ENCODE peak calls at places on chromosomes 5 and 9, in five cellular contexts. V is lower leg skin, E is ACHN, J is NCI-H524, Y is tibial artery. S is an unnamed sample.

GRCh38 chr5:172733179-172733973 is 37.6 kb downstream of the DUSP1 start:
- DNase-seq in J (no peak), V (peak; percentile 93), E (peak; percentile 84), Y (peak; percentile 92), S (no peak)

GRCh38 chr9:106869458-106869857 is 6.5 kb downstream of the ZNF462 start:
- DNase-seq in Y (no peak), J (no peak), E (no peak), V (peak; percentile 51), S (no peak)

GRCh38 chr5:75167345-75167744 is 69.3 kb downstream of the ANKRD31 start:
- DNase-seq in Y (no peak), V (no peak), E (peak; percentile 29), J (no peak), S (no peak)

GRCh38 chr5:86108825-86109224 is 508.9 kb upstream of the COX7C start:
- DNase-seq in V (no peak), E (no peak), J (no peak), Y (no peak), S (no peak)

GRCh38 chr9:114464652-114465051 is 40.6 kb downstream of the WHRN start:
- DNase-seq in V (no peak), E (no peak), Y (no peak), J (no peak), S (no peak)

GRCh38 chr9:134053401-134053871 is 14.4 kb downstream of the BRD3 start:
- DNase-seq in Y (no peak), E (no peak), V (no peak), J (no peak), S (no peak)

GRCh38 chr5:33332804-33333203 is 108.0 kb upstream of the TARS1 start:
- DNase-seq in Y (no peak), E (no peak), V (no peak), J (no peak), S (no peak)

GRCh38 chr5:178381921-178382688 is 149.5 kb upstream of the PHYKPL start:
- DNase-seq in J (no peak), Y (no peak), E (no peak), V (no peak), S (no peak)

GRCh38 chr9:6428940-6429889 is 16.2 kb downstream of the UHRF2 start:
- DNase-seq in J (no peak), V (no peak), Y (no peak), E (no peak), S (no peak)

GRCh38 chr5:80238778-80239679 is 16.8 kb downstream of the SERINC5 start:
- DNase-seq in Y (peak; percentile 68), E (no peak), J (peak; percentile 6), V (peak; percentile 51), S (no peak)

GRCh38 chr9:79817469-79818004 is 245.8 kb downstream of the TLE4 start:
- DNase-seq in J (no peak), V (peak; percentile 20), Y (no peak), E (no peak), S (no peak)

GRCh38 chr9:95506692-95507455 is 9.9 kb downstream of the PTCH1 start:
- DNase-seq in Y (peak; percentile 79), J (peak; percentile 67), V (no peak), E (peak; percentile 67), S (no peak)

GRCh38 chr5:143505354-143505753 is 101.9 kb upstream of the NR3C1 start:
- DNase-seq in E (no peak), V (no peak), J (no peak), Y (no peak), S (no peak)

GRCh38 chr9:105332471-105332870 is 88.0 kb downstream of the SLC44A1 start:
- DNase-seq in E (no peak), Y (no peak), V (no peak), J (no peak), S (no peak)

GRCh38 chr9:82255533-82255932 is 267.0 kb downstream of the SPATA31D1 start:
- DNase-seq in J (no peak), V (no peak), Y (no peak), E (no peak), S (no peak)

GRCh38 chr5:147446528-147446927 is 63.3 kb downstream of the DPYSL3 start:
- DNase-seq in J (no peak), V (peak; percentile 48), E (no peak), Y (no peak), S (no peak)

GRCh38 chr9:4207881-4208615 is 91.8 kb downstream of the GLIS3 start:
- DNase-seq in J (no peak), E (no peak), Y (peak; percentile 70), V (no peak), S (no peak)

GRCh38 chr9:133585481-133586367 is 23.5 kb downstream of the FAM163B start:
- DNase-seq in V (no peak), E (no peak), J (no peak), Y (no peak), S (no peak)

GRCh38 chr5:66118294-66118693 is 25.8 kb upstream of the SREK1 start:
- DNase-seq in V (no peak), Y (no peak), J (no peak), E (no peak), S (no peak)

GRCh38 chr9:103991698-103992097 is 102.4 kb upstream of the SMC2 start:
- DNase-seq in Y (no peak), J (no peak), E (no peak), V (no peak), S (no peak)

GRCh38 chr9:109973336-109973735 is 193.3 kb downstream of the PALM2AKAP2 start:
- DNase-seq in Y (no peak), V (no peak), J (no peak), E (no peak), S (no peak)

GRCh38 chr5:103929310-103930003 is 366.9 kb upstream of the NUDT12 start:
- DNase-seq in J (no peak), V (no peak), E (no peak), Y (no peak), S (no peak)

GRCh38 chr9:133701981-133702797 is 36.0 kb downstream of the SARDH start:
- DNase-seq in Y (no peak), J (peak; percentile 65), E (no peak), V (no peak), S (no peak)

GRCh38 chr9:9998491-9999287 is 614.1 kb downstream of the PTPRD start:
- DNase-seq in J (no peak), E (peak; percentile 19), V (no peak), Y (no peak), S (no peak)

GRCh38 chr5:150181766-150182545 is 7.9 kb upstream of the SLC6A7 start:
- DNase-seq in J (no peak), Y (no peak), V (no peak), E (no peak), S (no peak)

GRCh38 chr9:91320299-91320698 is 41.4 kb downstream of the AUH start:
- DNase-seq in J (no peak), V (no peak), Y (no peak), E (no peak), S (no peak)

GRCh38 chr9:111975709-111976108 is 79.1 kb downstream of the UGCG start:
- DNase-seq in J (peak; percentile 66), Y (peak; percentile 37), V (no peak), E (no peak), S (no peak)

GRCh38 chr9:136558373-136558772 is 12.5 kb upstream of the NOTCH1 start:
- DNase-seq in Y (no peak), V (no peak), J (no peak), E (no peak), S (no peak)

GRCh38 chr5:171592741-171593140 is 173.3 kb downstream of the FGF18 start:
- DNase-seq in Y (no peak), J (no peak), E (no peak), V (no peak), S (no peak)

GRCh38 chr9:131799177-131799823 is 59.4 kb upstream of the RAPGEF1 start:
- DNase-seq in E (peak; percentile 49), J (no peak), Y (no peak), V (no peak), S (no peak)

GRCh38 chr5:82584631-82585030 is 306.5 kb upstream of the RPS23 start:
- DNase-seq in J (no peak), E (no peak), V (no peak), Y (peak; percentile 90), S (no peak)

GRCh38 chr5:176647030-176647869 is at the start of gene TSPAN17:
- DNase-seq in E (peak; percentile 98), V (peak; percentile 100), Y (peak; percentile 100), J (peak; percentile 91), S (peak; percentile 70)

GRCh38 chr9:100394819-100395218 is 32.1 kb upstream of the MSANTD3 start:
- DNase-seq in E (no peak), V (no peak), Y (no peak), J (no peak), S (no peak)

GRCh38 chr5:52269395-52269794 is 518.3 kb upstream of the ITGA1 start:
- DNase-seq in V (no peak), Y (no peak), E (no peak), J (no peak), S (no peak)

GRCh38 chr5:147400076-147400809 is 109.6 kb downstream of the DPYSL3 start:
- DNase-seq in E (no peak), J (no peak), V (no peak), Y (no peak), S (no peak)